ENCODE peak calls at places on chromosomes 6 and 20, in four cellular contexts. H, E, Q and U are unnamed samples.

GRCh38 chr6:137654365-137654981 is 160.3 kb upstream of the OLIG3 start:
- DNase-seq in Q (no peak), H (no peak), E (no peak), U (no peak)

GRCh38 chr20:31542201-31542842 is 28.1 kb downstream of the HM13 start:
- DNase-seq in Q (no peak), E (no peak), H (no peak), U (no peak)

GRCh38 chr6:35731736-35732532 is 4.9 kb upstream of the ARMC12 start:
- DNase-seq in E (peak), Q (peak), H (peak), U (peak)

GRCh38 chr20:39899881-39900280 is 789.2 kb downstream of the MAFB start:
- DNase-seq in Q (no peak), E (no peak), H (no peak), U (no peak)

GRCh38 chr6:107064579-107065065 is 36.6 kb downstream of the MTRES1 start:
- DNase-seq in H (peak), Q (no peak), E (no peak), U (peak)

GRCh38 chr20:35269055-35269781 is 8.7 kb downstream of the MMP24OS start:
- DNase-seq in H (peak), E (peak), Q (peak), U (peak)

GRCh38 chr6:163536770-163537169 is 122.3 kb downstream of the QKI start:
- DNase-seq in E (no peak), H (peak), Q (no peak), U (no peak)

GRCh38 chr6:131958551-131959470 is 7.6 kb upstream of the CCN2 start:
- DNase-seq in Q (no peak), E (peak), H (no peak), U (no peak)